ENCODE peak calls at places on chromosomes 1 and 21, in seven cellular contexts. One of them, this sample, is unnamed.

GRCh38 chr1:203475012-203475981 is at the start of gene PRELP:
- ATAC-seq in left cardiac atrium: peak; percentile 66
- ATAC-seq in body of pancreas: peak; percentile 69
- ATAC-seq in upper lobe of left lung: no peak
- ATAC-seq in activated T-helper 17 cell treated with anti-CD3 and anti-CD28 coated beads, Interleukin-2, amount 50 U/mL, for 72 hours: no peak
- ATAC-seq in RWPE2: peak; percentile 30
- ATAC-seq in CD4-positive, alpha-beta T cell: no peak
- ATAC-seq in this sample: peak; percentile 36

GRCh38 chr1:214475746-214476145 is 75.7 kb downstream of the PTPN14 start:
- ATAC-seq in activated T-helper 17 cell treated with anti-CD3 and anti-CD28 coated beads, Interleukin-2, amount 50 U/mL, for 72 hours: no peak
- ATAC-seq in upper lobe of left lung: no peak
- ATAC-seq in left cardiac atrium: no peak
- ATAC-seq in body of pancreas: no peak
- ATAC-seq in CD4-positive, alpha-beta T cell: no peak
- ATAC-seq in RWPE2: no peak
- ATAC-seq in this sample: no peak

GRCh38 chr1:40985875-40986274 is 6.4 kb downstream of the CTPS1 start:
- ATAC-seq in activated T-helper 17 cell treated with anti-CD3 and anti-CD28 coated beads, Interleukin-2, amount 50 U/mL, for 72 hours: peak; percentile 75
- ATAC-seq in CD4-positive, alpha-beta T cell: no peak
- ATAC-seq in body of pancreas: no peak
- ATAC-seq in left cardiac atrium: no peak
- ATAC-seq in upper lobe of left lung: no peak
- ATAC-seq in RWPE2: no peak
- ATAC-seq in this sample: no peak

GRCh38 chr1:63903947-63904346 is 130.1 kb downstream of the ROR1 start:
- ATAC-seq in left cardiac atrium: no peak
- ATAC-seq in RWPE2: no peak
- ATAC-seq in body of pancreas: no peak
- ATAC-seq in upper lobe of left lung: no peak
- ATAC-seq in activated T-helper 17 cell treated with anti-CD3 and anti-CD28 coated beads, Interleukin-2, amount 50 U/mL, for 72 hours: no peak
- ATAC-seq in CD4-positive, alpha-beta T cell: no peak
- ATAC-seq in this sample: no peak

GRCh38 chr1:57109247-57109646 is 143.4 kb upstream of the C8B start:
- ATAC-seq in body of pancreas: no peak
- ATAC-seq in upper lobe of left lung: no peak
- ATAC-seq in RWPE2: no peak
- ATAC-seq in CD4-positive, alpha-beta T cell: no peak
- ATAC-seq in left cardiac atrium: no peak
- ATAC-seq in activated T-helper 17 cell treated with anti-CD3 and anti-CD28 coated beads, Interleukin-2, amount 50 U/mL, for 72 hours: no peak
- ATAC-seq in this sample: no peak

GRCh38 chr1:51945591-51945990 is 44.9 kb downstream of the RAB3B start:
- ATAC-seq in CD4-positive, alpha-beta T cell: no peak
- ATAC-seq in body of pancreas: no peak
- ATAC-seq in upper lobe of left lung: no peak
- ATAC-seq in RWPE2: no peak
- ATAC-seq in activated T-helper 17 cell treated with anti-CD3 and anti-CD28 coated beads, Interleukin-2, amount 50 U/mL, for 72 hours: no peak
- ATAC-seq in left cardiac atrium: no peak
- ATAC-seq in this sample: no peak

GRCh38 chr21:42609806-42610205 is 43.6 kb upstream of the PDE9A start:
- ATAC-seq in left cardiac atrium: no peak
- ATAC-seq in upper lobe of left lung: no peak
- ATAC-seq in CD4-positive, alpha-beta T cell: peak; percentile 29
- ATAC-seq in body of pancreas: no peak
- ATAC-seq in RWPE2: no peak
- ATAC-seq in activated T-helper 17 cell treated with anti-CD3 and anti-CD28 coated beads, Interleukin-2, amount 50 U/mL, for 72 hours: peak; percentile 92
- ATAC-seq in this sample: no peak

GRCh38 chr1:115088871-115089442 is 346 bp downstream of the TSPAN2 start:
- ATAC-seq in body of pancreas: no peak
- ATAC-seq in CD4-positive, alpha-beta T cell: no peak
- ATAC-seq in upper lobe of left lung: no peak
- ATAC-seq in activated T-helper 17 cell treated with anti-CD3 and anti-CD28 coated beads, Interleukin-2, amount 50 U/mL, for 72 hours: no peak
- ATAC-seq in left cardiac atrium: peak; percentile 3
- ATAC-seq in RWPE2: peak; percentile 6
- ATAC-seq in this sample: peak; percentile 13

GRCh38 chr1:25494952-25495351 is 48.5 kb upstream of the LDLRAP1 start:
- ATAC-seq in activated T-helper 17 cell treated with anti-CD3 and anti-CD28 coated beads, Interleukin-2, amount 50 U/mL, for 72 hours: no peak
- ATAC-seq in body of pancreas: no peak
- ATAC-seq in left cardiac atrium: no peak
- ATAC-seq in upper lobe of left lung: no peak
- ATAC-seq in RWPE2: no peak
- ATAC-seq in CD4-positive, alpha-beta T cell: no peak
- ATAC-seq in this sample: no peak

GRCh38 chr1:70930062-70930461 is 117.6 kb downstream of the PTGER3 start:
- ATAC-seq in activated T-helper 17 cell treated with anti-CD3 and anti-CD28 coated beads, Interleukin-2, amount 50 U/mL, for 72 hours: no peak
- ATAC-seq in upper lobe of left lung: no peak
- ATAC-seq in CD4-positive, alpha-beta T cell: no peak
- ATAC-seq in body of pancreas: no peak
- ATAC-seq in left cardiac atrium: no peak
- ATAC-seq in RWPE2: no peak
- ATAC-seq in this sample: no peak

GRCh38 chr21:29360799-29361765 is 62.4 kb downstream of the BACH1 start:
- ATAC-seq in RWPE2: no peak
- ATAC-seq in left cardiac atrium: no peak
- ATAC-seq in CD4-positive, alpha-beta T cell: no peak
- ATAC-seq in body of pancreas: peak; percentile 86
- ATAC-seq in upper lobe of left lung: no peak
- ATAC-seq in activated T-helper 17 cell treated with anti-CD3 and anti-CD28 coated beads, Interleukin-2, amount 50 U/mL, for 72 hours: peak; percentile 46
- ATAC-seq in this sample: peak; percentile 53

GRCh38 chr1:65477414-65478378 is 57.2 kb downstream of the LEPR start:
- ATAC-seq in upper lobe of left lung: no peak
- ATAC-seq in activated T-helper 17 cell treated with anti-CD3 and anti-CD28 coated beads, Interleukin-2, amount 50 U/mL, for 72 hours: no peak
- ATAC-seq in body of pancreas: no peak
- ATAC-seq in left cardiac atrium: no peak
- ATAC-seq in RWPE2: no peak
- ATAC-seq in CD4-positive, alpha-beta T cell: no peak
- ATAC-seq in this sample: no peak

GRCh38 chr1:16625497-16626408 is 12.4 kb upstream of the NBPF1 start:
- ATAC-seq in upper lobe of left lung: peak; percentile 1
- ATAC-seq in RWPE2: no peak
- ATAC-seq in body of pancreas: no peak
- ATAC-seq in CD4-positive, alpha-beta T cell: no peak
- ATAC-seq in activated T-helper 17 cell treated with anti-CD3 and anti-CD28 coated beads, Interleukin-2, amount 50 U/mL, for 72 hours: no peak
- ATAC-seq in left cardiac atrium: no peak
- ATAC-seq in this sample: no peak

GRCh38 chr21:42534901-42535378 is 21.3 kb downstream of the SLC37A1 start:
- ATAC-seq in body of pancreas: no peak
- ATAC-seq in RWPE2: no peak
- ATAC-seq in activated T-helper 17 cell treated with anti-CD3 and anti-CD28 coated beads, Interleukin-2, amount 50 U/mL, for 72 hours: no peak
- ATAC-seq in CD4-positive, alpha-beta T cell: no peak
- ATAC-seq in upper lobe of left lung: no peak
- ATAC-seq in left cardiac atrium: no peak
- ATAC-seq in this sample: no peak

GRCh38 chr1:207172885-207173284 is 68.9 kb downstream of the C4BPA start:
- ATAC-seq in activated T-helper 17 cell treated with anti-CD3 and anti-CD28 coated beads, Interleukin-2, amount 50 U/mL, for 72 hours: no peak
- ATAC-seq in upper lobe of left lung: no peak
- ATAC-seq in CD4-positive, alpha-beta T cell: no peak
- ATAC-seq in left cardiac atrium: no peak
- ATAC-seq in body of pancreas: no peak
- ATAC-seq in RWPE2: no peak
- ATAC-seq in this sample: peak; percentile 74

GRCh38 chr1:110879758-110880606 is 7.0 kb downstream of the CD53 start:
- ATAC-seq in left cardiac atrium: peak; percentile 55
- ATAC-seq in body of pancreas: no peak
- ATAC-seq in RWPE2: no peak
- ATAC-seq in CD4-positive, alpha-beta T cell: peak; percentile 51
- ATAC-seq in upper lobe of left lung: peak; percentile 79
- ATAC-seq in activated T-helper 17 cell treated with anti-CD3 and anti-CD28 coated beads, Interleukin-2, amount 50 U/mL, for 72 hours: peak; percentile 70
- ATAC-seq in this sample: peak; percentile 47

GRCh38 chr1:72845981-72846380 is 563.6 kb upstream of the NEGR1 start:
- ATAC-seq in upper lobe of left lung: no peak
- ATAC-seq in body of pancreas: no peak
- ATAC-seq in activated T-helper 17 cell treated with anti-CD3 and anti-CD28 coated beads, Interleukin-2, amount 50 U/mL, for 72 hours: no peak
- ATAC-seq in CD4-positive, alpha-beta T cell: no peak
- ATAC-seq in left cardiac atrium: no peak
- ATAC-seq in RWPE2: no peak
- ATAC-seq in this sample: no peak

GRCh38 chr1:61132176-61133047 is 50.1 kb downstream of the NFIA start:
- ATAC-seq in activated T-helper 17 cell treated with anti-CD3 and anti-CD28 coated beads, Interleukin-2, amount 50 U/mL, for 72 hours: peak; percentile 24
- ATAC-seq in upper lobe of left lung: no peak
- ATAC-seq in left cardiac atrium: no peak
- ATAC-seq in RWPE2: peak; percentile 83
- ATAC-seq in CD4-positive, alpha-beta T cell: no peak
- ATAC-seq in body of pancreas: no peak
- ATAC-seq in this sample: peak; percentile 28

GRCh38 chr1:116874622-116875277 is 35.0 kb upstream of the PTGFRN start:
- ATAC-seq in left cardiac atrium: no peak
- ATAC-seq in upper lobe of left lung: no peak
- ATAC-seq in body of pancreas: no peak
- ATAC-seq in CD4-positive, alpha-beta T cell: no peak
- ATAC-seq in activated T-helper 17 cell treated with anti-CD3 and anti-CD28 coated beads, Interleukin-2, amount 50 U/mL, for 72 hours: peak; percentile 7
- ATAC-seq in RWPE2: no peak
- ATAC-seq in this sample: no peak

GRCh38 chr1:218983433-218983832 is 190.2 kb upstream of the LYPLAL1 start:
- ATAC-seq in left cardiac atrium: no peak
- ATAC-seq in body of pancreas: no peak
- ATAC-seq in activated T-helper 17 cell treated with anti-CD3 and anti-CD28 coated beads, Interleukin-2, amount 50 U/mL, for 72 hours: no peak
- ATAC-seq in CD4-positive, alpha-beta T cell: no peak
- ATAC-seq in RWPE2: no peak
- ATAC-seq in upper lobe of left lung: peak; percentile 51
- ATAC-seq in this sample: no peak